ENCODE peak calls at places on chromosomes 13 and 19, in four cellular contexts. R is aorta; I is effector memory CD4-positive, alpha-beta T cell; Z is heart right ventricle. W is an unnamed sample. For H3K4me1, the result is how much of the 10 kb centered on the place peaks cover.

GRCh38 chr13:27660511-27660910 is 38.8 kb downstream of the POLR1D start:
- DNase-seq in R (no peak), Z (no peak), I (no peak), W (no peak)

GRCh38 chr13:40456979-40457553 is 209.4 kb downstream of the FOXO1 start:
- DNase-seq in Z (no peak), R (no peak), I (no peak), W (no peak)

GRCh38 chr19:13334801-13335481 is 171.3 kb downstream of the CACNA1A start:
- DNase-seq in I (no peak), Z (no peak), R (no peak), W (no peak)

GRCh38 chr13:50244913-50245574 is 229.8 kb downstream of the KCNRG start:
- DNase-seq in R (peak), I (peak), Z (no peak), W (peak)

GRCh38 chr13:112587767-112588489 is at the start of gene TUBGCP3:
- DNase-seq in Z (peak), R (peak), I (peak), W (peak)

GRCh38 chr13:29758591-29759114 is 91.8 kb downstream of the UBL3 start:
- DNase-seq in I (peak), R (peak), Z (no peak), W (peak)

GRCh38 chr13:97275265-97275664 is 53.1 kb downstream of the MBNL2 start:
- DNase-seq in Z (peak), I (no peak), R (no peak), W (no peak)

GRCh38 chr19:29665215-29665825 is at the start of gene PLEKHF1:
- DNase-seq in Z (peak), I (peak), R (peak), W (peak)

GRCh38 chr19:5497297-5497696 is 42.1 kb downstream of the ZNRF4 start:
- DNase-seq in I (no peak), R (no peak), Z (no peak), W (no peak)

GRCh38 chr19:48596679-48597465 is 9.7 kb upstream of the SPACA4 start:
- DNase-seq in I (peak), R (no peak), Z (no peak), W (peak)

GRCh38 chr19:19206938-19207337 is 3.7 kb upstream of the NR2C2AP start:
- DNase-seq in Z (no peak), I (no peak), R (no peak), W (no peak)
- H3K27ac ChIP-seq in Z (no peak), I (no peak), R (no peak), W (no peak)

GRCh38 chr19:47363758-47364529 is 14.8 kb downstream of the DHX34 start:
- DNase-seq in Z (no peak), R (no peak), I (no peak), W (no peak)
- H3K4me1 ChIP-seq in Z (under half), R (under half), I (under half), W (under half)

GRCh38 chr13:99426426-99426825 is 74.8 kb upstream of the TM9SF2 start:
- DNase-seq in Z (no peak), R (no peak), I (no peak), W (no peak)
- H3K27ac ChIP-seq in Z (no peak), R (no peak), I (peak), W (no peak)

GRCh38 chr19:44749994-44750393 is 1.5 kb downstream of the BCL3 start:
- DNase-seq in R (no peak), Z (no peak), I (no peak), W (no peak)
- H3K4me1 ChIP-seq in R (under half), Z (half or more), I (half or more), W (half or more)

DNA sequence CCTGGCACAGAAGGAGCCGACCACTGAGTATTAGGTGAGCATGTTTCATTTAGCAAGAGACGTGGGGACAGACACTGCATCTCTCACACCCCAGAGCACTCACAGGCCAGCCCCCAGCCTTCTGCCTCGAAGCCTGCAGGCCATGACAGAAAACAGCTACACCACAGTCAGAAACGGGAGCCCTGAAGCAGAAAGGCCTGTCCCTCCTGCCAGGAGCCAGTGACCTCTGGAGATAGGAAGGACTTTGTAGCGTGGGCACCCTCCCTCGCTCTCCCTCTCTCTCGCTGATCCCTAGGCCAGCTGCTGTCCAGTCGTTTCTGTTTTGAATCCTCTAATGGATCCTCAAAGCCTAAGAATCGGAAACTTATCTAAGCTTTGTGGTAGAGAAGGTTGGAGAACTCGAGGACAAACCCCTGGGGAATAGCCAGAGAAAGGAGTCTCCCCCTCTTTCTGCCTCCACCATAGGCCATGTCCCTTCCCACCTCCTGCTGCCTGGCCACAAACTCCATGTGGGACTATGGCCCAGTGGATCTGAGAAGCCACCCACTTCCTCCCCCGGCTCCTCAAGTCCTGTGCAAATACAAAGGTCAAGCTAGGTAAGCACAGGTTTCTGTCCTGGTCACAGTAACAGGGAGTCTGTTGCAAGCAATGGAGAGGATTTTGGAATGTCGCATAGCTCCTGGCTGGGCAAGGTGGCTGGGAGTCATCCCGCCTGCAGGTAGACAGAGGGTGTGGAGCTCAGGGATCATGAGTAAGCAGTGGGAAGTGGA is 95.1 kb downstream of the NUFIP1 start:
- DNase-seq in I (no peak), Z (no peak), R (no peak), W (no peak)
- H3K27ac ChIP-seq in I (no peak), Z (no peak), R (no peak), W (no peak)